ENCODE peak calls at places on chromosomes 16 and 17, in four cellular contexts. One of them, this sample, is unnamed.

GRCh38 chr16:4746991-4747574 is 12.7 kb downstream of the DNAAF8 start:
- DNase-seq in neural progenitor cell: peak; percentile 47
- DNase-seq in activated CD4-positive, alpha-beta T cell treated with anti-CD3 and anti-CD28 coated beads, Interleukin-2, amount 50 U/mL, for 24 hours: no peak
- DNase-seq in frontal cortex: peak; percentile 36
- DNase-seq in this sample: no peak

GRCh38 chr17:56928586-56928985 is 14.7 kb upstream of the TRIM25 start:
- DNase-seq in neural progenitor cell: no peak
- DNase-seq in activated CD4-positive, alpha-beta T cell treated with anti-CD3 and anti-CD28 coated beads, Interleukin-2, amount 50 U/mL, for 24 hours: no peak
- DNase-seq in frontal cortex: no peak
- DNase-seq in this sample: no peak

GRCh38 chr17:16519021-16519420 is 27.0 kb upstream of the LRRC75A start:
- DNase-seq in neural progenitor cell: no peak
- DNase-seq in activated CD4-positive, alpha-beta T cell treated with anti-CD3 and anti-CD28 coated beads, Interleukin-2, amount 50 U/mL, for 24 hours: no peak
- DNase-seq in frontal cortex: no peak
- DNase-seq in this sample: no peak

GRCh38 chr17:41547921-41548843 is 20.1 kb upstream of the KRT19 start:
- DNase-seq in neural progenitor cell: no peak
- DNase-seq in activated CD4-positive, alpha-beta T cell treated with anti-CD3 and anti-CD28 coated beads, Interleukin-2, amount 50 U/mL, for 24 hours: peak; percentile 61
- DNase-seq in frontal cortex: peak; percentile 58
- DNase-seq in this sample: peak; percentile 92

GRCh38 chr16:85846461-85846860 is 47.0 kb downstream of the COX4I1 start:
- DNase-seq in neural progenitor cell: no peak
- DNase-seq in activated CD4-positive, alpha-beta T cell treated with anti-CD3 and anti-CD28 coated beads, Interleukin-2, amount 50 U/mL, for 24 hours: no peak
- DNase-seq in frontal cortex: no peak
- DNase-seq in this sample: no peak

GRCh38 chr17:49990921-49991320 is 4.1 kb downstream of the DLX3 start:
- DNase-seq in neural progenitor cell: no peak
- DNase-seq in activated CD4-positive, alpha-beta T cell treated with anti-CD3 and anti-CD28 coated beads, Interleukin-2, amount 50 U/mL, for 24 hours: no peak
- DNase-seq in frontal cortex: no peak
- DNase-seq in this sample: no peak

GRCh38 chr16:75206749-75207451 is at the start of gene CTRB2:
- DNase-seq in neural progenitor cell: no peak
- DNase-seq in activated CD4-positive, alpha-beta T cell treated with anti-CD3 and anti-CD28 coated beads, Interleukin-2, amount 50 U/mL, for 24 hours: no peak
- DNase-seq in frontal cortex: no peak
- DNase-seq in this sample: no peak

GRCh38 chr16:30112197-30113030 is 923 bp downstream of the GDPD3 start:
- DNase-seq in neural progenitor cell: peak; percentile 68
- DNase-seq in activated CD4-positive, alpha-beta T cell treated with anti-CD3 and anti-CD28 coated beads, Interleukin-2, amount 50 U/mL, for 24 hours: peak; percentile 49
- DNase-seq in frontal cortex: peak; percentile 73
- DNase-seq in this sample: no peak

GRCh38 chr17:40168262-40168832 is 8.9 kb upstream of the RAPGEFL1 start:
- DNase-seq in neural progenitor cell: peak; percentile 77
- DNase-seq in activated CD4-positive, alpha-beta T cell treated with anti-CD3 and anti-CD28 coated beads, Interleukin-2, amount 50 U/mL, for 24 hours: no peak
- DNase-seq in frontal cortex: peak; percentile 70
- DNase-seq in this sample: peak; percentile 32

GRCh38 chr16:78099372-78100161 is at the start of gene WWOX:
- DNase-seq in neural progenitor cell: peak; percentile 99
- DNase-seq in activated CD4-positive, alpha-beta T cell treated with anti-CD3 and anti-CD28 coated beads, Interleukin-2, amount 50 U/mL, for 24 hours: peak; percentile 94
- DNase-seq in frontal cortex: peak; percentile 90
- DNase-seq in this sample: peak; percentile 98

GRCh38 chr16:48054881-48055601 is 100.8 kb downstream of the ABCC12 start:
- DNase-seq in neural progenitor cell: peak; percentile 75
- DNase-seq in activated CD4-positive, alpha-beta T cell treated with anti-CD3 and anti-CD28 coated beads, Interleukin-2, amount 50 U/mL, for 24 hours: peak; percentile 9
- DNase-seq in frontal cortex: peak; percentile 51
- DNase-seq in this sample: peak; percentile 46

GRCh38 chr17:67503184-67503583 is 126.1 kb downstream of the PITPNC1 start:
- DNase-seq in neural progenitor cell: no peak
- DNase-seq in activated CD4-positive, alpha-beta T cell treated with anti-CD3 and anti-CD28 coated beads, Interleukin-2, amount 50 U/mL, for 24 hours: no peak
- DNase-seq in frontal cortex: no peak
- DNase-seq in this sample: no peak

GRCh38 chr17:74957935-74958549 is 14.5 kb downstream of the HID1 start:
- DNase-seq in neural progenitor cell: peak; percentile 79
- DNase-seq in activated CD4-positive, alpha-beta T cell treated with anti-CD3 and anti-CD28 coated beads, Interleukin-2, amount 50 U/mL, for 24 hours: peak; percentile 66
- DNase-seq in frontal cortex: peak; percentile 77
- DNase-seq in this sample: no peak

GRCh38 chr16:1159325-1159972 is 6.5 kb downstream of the CACNA1H start:
- DNase-seq in neural progenitor cell: no peak
- DNase-seq in activated CD4-positive, alpha-beta T cell treated with anti-CD3 and anti-CD28 coated beads, Interleukin-2, amount 50 U/mL, for 24 hours: no peak
- DNase-seq in frontal cortex: no peak
- DNase-seq in this sample: no peak

GRCh38 chr17:55720917-55721836 is 1.5 kb downstream of the TMEM100 start:
- DNase-seq in neural progenitor cell: no peak
- DNase-seq in activated CD4-positive, alpha-beta T cell treated with anti-CD3 and anti-CD28 coated beads, Interleukin-2, amount 50 U/mL, for 24 hours: no peak
- DNase-seq in frontal cortex: no peak
- DNase-seq in this sample: no peak